ENCODE peak calls at places on chromosomes 12 and 14, in ten cellular contexts. U, D, O, M, V, N, G, Q, P and H are unnamed samples.

GRCh38 chr14:88983755-88984154 is 159.3 kb downstream of the TTC8 start:
- DNase-seq in U (peak; percentile 78), D (no peak), O (no peak), M (peak; percentile 74), V (no peak), N (no peak), G (peak; percentile 65), Q (peak; percentile 68), P (peak; percentile 82), H (peak; percentile 94)

GRCh38 chr12:6699989-6700645 is 498 bp downstream of the PIANP start:
- DNase-seq in U (no peak), D (no peak), O (no peak), M (no peak), V (no peak), N (peak; percentile 43), G (no peak), Q (no peak), P (no peak), H (no peak)

GRCh38 chr12:131894981-131895639 is 688 bp downstream of the ULK1 start:
- DNase-seq in U (no peak), D (no peak), O (no peak), M (no peak), V (peak; percentile 68), N (no peak), G (peak; percentile 30), Q (no peak), P (no peak), H (no peak)

GRCh38 chr12:113332688-113333087 is 2.2 kb downstream of the SLC8B1 start:
- DNase-seq in U (no peak), D (no peak), O (no peak), M (no peak), V (no peak), N (no peak), G (no peak), Q (no peak), P (no peak), H (no peak)

GRCh38 chr14:89466460-89466859 is 49.4 kb upstream of the FOXN3 start:
- DNase-seq in U (no peak), D (no peak), O (no peak), M (no peak), V (no peak), N (no peak), G (no peak), Q (no peak), P (no peak), H (peak; percentile 28)

GRCh38 chr12:130644566-130644965 is 71.5 kb downstream of the RIMBP2 start:
- DNase-seq in U (no peak), D (no peak), O (no peak), M (no peak), V (no peak), N (no peak), G (no peak), Q (no peak), P (no peak), H (no peak)

GRCh38 chr14:100803694-100804075 is 22.2 kb upstream of the MEG3 start:
- DNase-seq in U (no peak), D (no peak), O (no peak), M (no peak), V (no peak), N (no peak), G (no peak), Q (no peak), P (no peak), H (no peak)

GRCh38 chr12:30640392-30640791 is 55.3 kb downstream of the IPO8 start:
- DNase-seq in U (no peak), D (no peak), O (no peak), M (no peak), V (no peak), N (no peak), G (no peak), Q (no peak), P (no peak), H (no peak)

GRCh38 chr14:105045710-105046326 is 19.4 kb downstream of the GPR132 start:
- DNase-seq in U (peak; percentile 83), D (no peak), O (peak; percentile 89), M (peak; percentile 85), V (peak; percentile 93), N (peak; percentile 95), G (peak; percentile 87), Q (no peak), P (peak; percentile 80), H (peak; percentile 82)

GRCh38 chr12:21456291-21456780 is 18.9 kb downstream of the PYROXD1 start:
- DNase-seq in U (no peak), D (no peak), O (no peak), M (no peak), V (no peak), N (no peak), G (no peak), Q (no peak), P (no peak), H (no peak)

GRCh38 chr14:94143711-94144110 is 14.3 kb upstream of the IFI27L2 start:
- DNase-seq in U (no peak), D (no peak), O (no peak), M (no peak), V (no peak), N (no peak), G (no peak), Q (no peak), P (no peak), H (no peak)

GRCh38 chr14:94142836-94143235 is 13.4 kb upstream of the IFI27L2 start:
- DNase-seq in U (no peak), D (no peak), O (no peak), M (no peak), V (no peak), N (no peak), G (no peak), Q (no peak), P (no peak), H (no peak)

GRCh38 chr14:94142247-94142646 is 12.8 kb upstream of the IFI27L2 start:
- DNase-seq in U (no peak), D (no peak), O (no peak), M (no peak), V (no peak), N (no peak), G (no peak), Q (no peak), P (no peak), H (no peak)

GRCh38 chr14:94144765-94145164 is 15.4 kb upstream of the IFI27L2 start:
- DNase-seq in U (no peak), D (no peak), O (no peak), M (no peak), V (no peak), N (no peak), G (no peak), Q (no peak), P (no peak), H (peak; percentile 7)

GRCh38 chr14:94143239-94143638 is 13.8 kb upstream of the IFI27L2 start:
- DNase-seq in U (no peak), D (peak; percentile 31), O (no peak), M (no peak), V (no peak), N (no peak), G (no peak), Q (no peak), P (no peak), H (peak; percentile 21)
- TF ChIP-seq CTCF in U (no peak), D (no peak), O (peak; percentile 39), M (peak; percentile 48), V (peak; percentile 61), N (peak; percentile 1), G (peak; percentile 18), Q (peak; percentile 25), P (peak; percentile 34), H (peak; percentile 54)

GRCh38 chr14:77991128-77991772 is 178.9 kb upstream of the NRXN3 start:
- DNase-seq in U (no peak), D (no peak), O (no peak), M (no peak), V (no peak), N (no peak), G (no peak), Q (no peak), P (no peak), H (no peak)
- TF ChIP-seq CTCF in U (no peak), D (no peak), O (peak; percentile 19), M (peak; percentile 10), V (no peak), N (peak; percentile 18), G (no peak), Q (no peak), P (no peak), H (no peak)

GRCh38 chr14:103189481-103190470 is 66.5 kb downstream of the TNFAIP2 start:
- DNase-seq in U (no peak), D (no peak), O (no peak), M (no peak), V (no peak), N (no peak), G (no peak), Q (no peak), P (no peak), H (no peak)

GRCh38 chr14:103190731-103191130 is 67.5 kb downstream of the TNFAIP2 start:
- DNase-seq in U (no peak), D (no peak), O (no peak), M (no peak), V (no peak), N (no peak), G (no peak), Q (no peak), P (no peak), H (no peak)

GRCh38 chr14:103186894-103187586 is 63.8 kb downstream of the TNFAIP2 start:
- DNase-seq in U (no peak), D (peak; percentile 29), O (no peak), M (no peak), V (no peak), N (no peak), G (no peak), Q (no peak), P (no peak), H (no peak)

GRCh38 chr14:103187911-103188310 is 64.7 kb downstream of the TNFAIP2 start:
- DNase-seq in U (no peak), D (no peak), O (no peak), M (no peak), V (no peak), N (no peak), G (no peak), Q (no peak), P (no peak), H (no peak)

DNA sequence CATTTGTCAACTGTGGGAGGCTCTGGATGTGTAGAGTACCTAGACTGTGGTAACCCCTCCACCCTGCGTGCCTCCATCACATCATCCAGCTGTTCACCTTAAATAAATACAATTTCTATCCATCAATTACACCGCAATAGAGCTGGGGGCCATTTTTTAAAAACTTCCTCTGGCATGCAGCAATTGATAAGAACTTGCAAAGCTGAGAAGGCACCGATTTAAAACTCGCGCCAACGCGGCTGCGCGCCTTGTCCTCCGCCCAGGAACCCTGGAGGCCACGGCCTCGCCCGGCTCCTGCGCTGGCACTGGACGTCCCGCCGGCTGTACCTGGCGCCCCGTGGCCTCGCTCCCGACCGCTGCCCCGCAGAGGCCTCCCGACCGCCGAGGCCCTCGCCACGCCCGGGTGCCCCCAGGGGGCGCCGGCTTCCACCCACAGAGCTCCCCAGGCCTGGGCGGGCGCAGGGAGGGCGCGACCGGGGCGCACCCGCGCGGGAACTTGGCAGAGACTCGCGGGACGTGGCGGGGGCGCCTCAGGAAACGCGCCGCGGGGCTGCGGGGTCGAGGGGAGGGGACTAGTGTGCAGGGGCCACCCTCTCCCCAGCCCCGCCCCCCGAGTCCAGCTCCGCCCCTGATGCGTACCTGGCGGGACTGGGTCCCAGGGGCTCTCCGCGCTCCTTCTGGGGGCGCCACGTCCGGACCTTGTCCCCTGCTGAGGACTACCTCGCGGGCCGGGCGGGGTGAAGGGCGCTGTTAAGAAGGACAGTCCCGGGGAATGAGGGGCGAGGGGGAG is 65.6 kb downstream of the TNFAIP2 start:
- DNase-seq in U (no peak), D (peak; percentile 52), O (peak; percentile 36), M (peak; percentile 24), V (no peak), N (no peak), G (peak; percentile 37), Q (no peak), P (peak; percentile 23), H (no peak)
- TF ChIP-seq CTCF in U (peak; percentile 35), D (peak; percentile 42), O (peak; percentile 60), M (peak; percentile 4), V (peak; percentile 50), N (no peak), G (peak; percentile 40), Q (peak; percentile 20), P (peak; percentile 37), H (no peak)

GRCh38 chr12:98698603-98699463 is 53.7 kb downstream of the APAF1 start:
- DNase-seq in U (peak; percentile 57), D (peak; percentile 49), O (peak; percentile 41), M (peak; percentile 63), V (no peak), N (no peak), G (peak; percentile 80), Q (peak; percentile 4), P (peak; percentile 71), H (peak; percentile 63)
- TF ChIP-seq CTCF in U (peak; percentile 68), D (peak; percentile 59), O (peak; percentile 68), M (peak; percentile 75), V (no peak), N (peak; percentile 47), G (peak; percentile 69), Q (peak; percentile 74), P (peak; percentile 69), H (peak; percentile 72)